ENCODE peak calls at places on chromosomes 7 and 10, in four cellular contexts. S, U, P and C are unnamed samples. For H3K36me3, the result is how much of the 10 kb centered on the place peaks cover.

GRCh38 chr10:120253131-120253530 is 203.9 kb upstream of the PLPP4 start:
- DNase-seq in S (no peak), P (no peak), U (no peak), C (no peak)

GRCh38 chr7:33686001-33686591 is 219.2 kb upstream of the BMPER start:
- DNase-seq in S (peak), P (no peak), U (no peak), C (no peak)

GRCh38 chr10:5606321-5606720 is 60.1 kb downstream of the ASB13 start:
- DNase-seq in U (no peak), S (no peak), P (no peak), C (no peak)

GRCh38 chr10:106741131-106741530 is 423.4 kb downstream of the SORCS1 start:
- DNase-seq in S (no peak), P (no peak), U (no peak), C (no peak)

GRCh38 chr7:28626629-28627262 is 214.4 kb downstream of the CREB5 start:
- DNase-seq in S (peak), U (no peak), P (no peak), C (peak)

GRCh38 chr10:7218974-7219373 is 191.9 kb downstream of the SFMBT2 start:
- DNase-seq in P (no peak), S (no peak), U (no peak), C (peak)

GRCh38 chr10:43427166-43427825 is 9.6 kb upstream of the ZNF487 start:
- DNase-seq in U (no peak), S (no peak), P (no peak), C (no peak)

GRCh38 chr10:130744631-130745030 is 566.9 kb downstream of the TCERG1L start:
- DNase-seq in S (no peak), U (no peak), P (no peak), C (no peak)

GRCh38 chr7:80155374-80155773 is 20.7 kb downstream of the GNAI1 start:
- DNase-seq in S (no peak), P (no peak), U (no peak), C (no peak)

GRCh38 chr10:66778351-66778750 is 147.5 kb upstream of the LRRTM3 start:
- DNase-seq in S (no peak), P (no peak), U (no peak), C (no peak)

GRCh38 chr7:70177166-70177565 is 578.9 kb downstream of the AUTS2 start:
- DNase-seq in U (no peak), S (peak), P (no peak), C (no peak)

GRCh38 chr10:83991986-83992753 is 147.1 kb upstream of the GHITM start:
- DNase-seq in S (peak), U (no peak), P (no peak), C (peak)

GRCh38 chr7:98286093-98286525 is 4.6 kb downstream of the BRI3 start:
- DNase-seq in U (no peak), P (peak), S (peak), C (no peak)

GRCh38 chr7:30778246-30779025 is 7.2 kb downstream of the MINDY4 start:
- DNase-seq in S (no peak), P (no peak), U (peak), C (no peak)

GRCh38 chr7:15607541-15608210 is 45.9 kb upstream of the AGMO start:
- DNase-seq in U (no peak), P (no peak), S (no peak), C (peak)

GRCh38 chr10:91931526-91932190 is 8.1 kb downstream of the BTAF1 start:
- DNase-seq in S (no peak), P (no peak), U (no peak), C (no peak)
- H3K36me3 ChIP-seq in S (under half), P (under half), U (under half), C (under half)

DNA sequence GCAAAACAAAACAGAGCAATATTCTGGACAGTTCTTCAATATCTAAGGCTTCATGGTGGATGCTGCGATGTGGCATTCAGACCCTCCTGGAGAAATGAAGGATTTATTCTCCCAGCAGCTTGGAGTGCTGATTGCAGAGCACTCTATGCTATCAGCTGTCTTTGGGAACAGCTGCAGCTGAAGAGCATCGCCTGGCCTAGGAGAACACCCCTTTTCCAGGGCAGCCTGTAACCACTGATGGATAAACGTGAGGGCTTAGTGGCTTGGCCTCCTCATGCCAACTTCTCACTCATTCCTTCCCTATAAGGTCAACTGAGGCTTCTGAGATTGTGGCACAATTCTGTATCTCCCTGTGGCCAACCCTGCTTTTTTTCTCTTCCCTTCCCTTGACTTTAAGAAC is 638.0 kb upstream of the CNTNAP2 start:
- DNase-seq in U (no peak), P (no peak), S (no peak), C (peak)
- H3K4me3 ChIP-seq in U (no peak), P (no peak), S (no peak), C (no peak)

DNA sequence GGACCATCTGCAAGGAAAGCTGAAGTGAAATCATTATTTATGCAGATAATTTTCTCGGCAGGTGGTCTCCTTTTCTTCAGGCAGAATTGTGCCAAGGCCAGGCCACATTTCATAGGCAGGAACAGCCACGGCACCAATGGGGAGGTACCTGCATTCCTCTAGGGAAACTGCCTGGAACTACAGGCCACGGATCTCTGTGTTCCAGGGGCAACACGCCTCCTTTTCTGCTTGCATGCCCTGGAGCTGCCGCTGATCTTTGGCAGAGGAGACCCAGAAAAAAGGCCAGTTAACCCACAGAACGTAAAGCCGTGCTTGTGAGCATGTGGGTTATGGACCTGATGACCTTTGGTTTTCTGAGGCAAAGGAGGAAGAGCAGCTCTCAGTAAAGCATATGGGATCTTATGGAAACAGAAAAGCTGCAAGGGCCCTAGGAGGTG is 111.1 kb upstream of the KIAA1217 start:
- DNase-seq in S (no peak), U (no peak), P (no peak), C (no peak)
- H3K36me3 ChIP-seq in S (under half), U (under half), P (under half), C (under half)

GRCh38 chr7:27185013-27185707 is at the start of gene HOXA11:
- DNase-seq in U (peak), S (no peak), P (peak), C (no peak)
- H3K4me3 ChIP-seq in U (peak), S (peak), P (no peak), C (peak)

GRCh38 chr7:91357929-91358328 is 93.7 kb downstream of the FZD1 start:
- DNase-seq in S (peak), P (no peak), U (no peak), C (no peak)

GRCh38 chr7:91355680-91356435 is 91.6 kb downstream of the FZD1 start:
- DNase-seq in S (no peak), P (no peak), U (no peak), C (no peak)

GRCh38 chr7:91356915-91357314 is 92.7 kb downstream of the FZD1 start:
- DNase-seq in U (no peak), P (no peak), S (no peak), C (no peak)

GRCh38 chr7:91353923-91354322 is 89.7 kb downstream of the FZD1 start:
- DNase-seq in U (no peak), S (no peak), P (no peak), C (no peak)

DNA sequence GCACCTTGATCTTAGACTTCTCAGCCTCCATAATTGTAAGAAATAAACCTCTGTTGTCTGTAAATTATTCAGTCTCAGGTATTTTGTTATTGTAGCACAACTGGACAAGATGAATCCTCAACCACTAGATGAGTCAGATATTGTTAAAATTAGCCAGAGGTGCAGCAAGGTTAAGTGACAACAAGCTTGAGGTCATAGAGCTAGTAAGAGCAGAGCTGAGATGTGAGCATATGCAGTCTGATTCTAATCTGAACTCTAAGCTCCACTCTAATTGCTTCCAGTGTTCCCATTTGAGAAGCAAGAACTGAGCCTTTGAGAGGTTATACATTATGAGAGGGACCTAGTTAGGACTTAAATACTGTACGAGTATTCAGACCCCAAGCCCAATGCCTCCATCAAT is 93.1 kb downstream of the FZD1 start:
- DNase-seq in S (peak), U (no peak), P (no peak), C (no peak)
- H3K36me3 ChIP-seq in S (under half), U (under half), P (under half), C (under half)

DNA sequence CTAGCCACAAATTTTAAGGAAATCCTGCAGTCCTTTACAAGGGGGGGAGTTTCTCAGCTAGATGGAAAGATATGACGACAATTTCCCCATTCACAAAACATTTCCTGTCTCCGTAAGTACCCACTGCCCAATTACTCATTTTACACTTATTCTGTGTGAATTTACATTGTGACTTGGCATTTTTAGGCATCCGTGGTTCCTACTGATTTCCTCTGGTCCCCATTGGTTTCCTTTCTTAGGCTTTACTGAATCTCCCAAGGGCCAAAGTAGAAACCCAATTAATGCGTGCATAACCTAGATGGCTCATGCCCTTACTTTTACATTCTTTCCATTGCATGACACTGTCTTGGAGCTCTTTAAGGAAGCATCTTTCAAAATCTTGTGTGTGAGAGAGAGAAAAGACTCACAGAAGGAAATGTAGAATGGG is 35.7 kb downstream of the NRCAM start:
- DNase-seq in U (no peak), S (no peak), P (no peak), C (peak)
- H3K4me3 ChIP-seq in U (no peak), S (no peak), P (no peak), C (no peak)

GRCh38 chr7:47405921-47406765 is 175.8 kb downstream of the TNS3 start:
- DNase-seq in S (peak), U (no peak), P (peak), C (no peak)

GRCh38 chr7:47408675-47409074 is 173.2 kb downstream of the TNS3 start:
- DNase-seq in U (no peak), S (no peak), P (peak), C (no peak)

GRCh38 chr7:47406766-47407129 is 175.2 kb downstream of the TNS3 start:
- DNase-seq in U (no peak), S (no peak), P (peak), C (no peak)

GRCh38 chr7:47407821-47408674 is 173.9 kb downstream of the TNS3 start:
- DNase-seq in S (no peak), P (peak), U (no peak), C (no peak)

DNA sequence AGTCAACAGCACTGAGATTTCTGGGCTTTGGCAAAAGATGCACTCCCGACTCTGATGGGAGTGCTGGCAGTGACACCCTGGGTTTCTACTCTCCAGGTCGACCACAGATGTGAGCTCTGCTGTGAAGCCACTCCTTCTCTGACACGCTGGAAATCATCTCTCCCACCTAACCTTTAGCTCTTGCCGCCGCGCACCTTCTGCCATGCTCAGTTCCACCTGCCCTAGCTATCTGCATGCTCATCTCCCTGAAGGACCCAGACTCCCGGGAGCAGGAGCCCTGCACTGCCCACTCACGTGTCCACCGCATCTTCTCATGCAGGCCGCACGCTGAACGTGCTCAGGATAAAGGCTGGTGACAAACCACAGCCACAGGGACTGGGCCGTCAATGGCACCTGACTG is 174.8 kb downstream of the TNS3 start:
- DNase-seq in U (no peak), P (peak), S (no peak), C (no peak)
- H3K36me3 ChIP-seq in U (under half), P (under half), S (under half), C (under half)

GRCh38 chr10:29630205-29631048 is 4.3 kb downstream of the SVIL start:
- DNase-seq in P (peak), S (peak), U (no peak), C (no peak)
- H3K4me3 ChIP-seq in P (no peak), S (no peak), U (no peak), C (peak)